ENCODE peak calls at places on chromosomes 7 and 10, in ten cellular contexts. One of them, this sample, is unnamed.

GRCh38 chr10:73768881-73769280 is 13.0 kb upstream of the CHCHD1 start:
- DNase-seq in A549: no peak
- DNase-seq in endothelial cell of umbilical vein: no peak
- DNase-seq in testis: no peak
- DNase-seq in prostate gland: no peak
- DNase-seq in tibial nerve: no peak
- DNase-seq in esophagus squamous epithelium: no peak
- DNase-seq in heart left ventricle: no peak
- DNase-seq in ovary: no peak
- DNase-seq in body of pancreas: no peak
- DNase-seq in this sample: no peak

GRCh38 chr7:126460664-126461063 is 792.1 kb downstream of the GRM8 start:
- DNase-seq in heart left ventricle: no peak
- DNase-seq in tibial nerve: no peak
- DNase-seq in A549: no peak
- DNase-seq in endothelial cell of umbilical vein: no peak
- DNase-seq in body of pancreas: no peak
- DNase-seq in testis: no peak
- DNase-seq in ovary: no peak
- DNase-seq in esophagus squamous epithelium: no peak
- DNase-seq in prostate gland: no peak
- DNase-seq in this sample: no peak

GRCh38 chr10:93150289-93150688 is 76.6 kb downstream of the CYP26A1 start:
- DNase-seq in heart left ventricle: no peak
- DNase-seq in A549: no peak
- DNase-seq in testis: no peak
- DNase-seq in endothelial cell of umbilical vein: no peak
- DNase-seq in ovary: no peak
- DNase-seq in tibial nerve: no peak
- DNase-seq in esophagus squamous epithelium: no peak
- DNase-seq in prostate gland: no peak
- DNase-seq in body of pancreas: no peak
- DNase-seq in this sample: no peak

GRCh38 chr10:100370561-100370975 is 23.5 kb downstream of the SCD start:
- DNase-seq in endothelial cell of umbilical vein: no peak
- DNase-seq in prostate gland: peak; percentile 61
- DNase-seq in tibial nerve: no peak
- DNase-seq in A549: peak; percentile 73
- DNase-seq in esophagus squamous epithelium: no peak
- DNase-seq in testis: no peak
- DNase-seq in heart left ventricle: peak; percentile 33
- DNase-seq in ovary: no peak
- DNase-seq in body of pancreas: peak; percentile 47
- DNase-seq in this sample: no peak

GRCh38 chr10:95187617-95188016 is 6.4 kb upstream of the ACSM6 start:
- DNase-seq in ovary: no peak
- DNase-seq in endothelial cell of umbilical vein: no peak
- DNase-seq in prostate gland: no peak
- DNase-seq in body of pancreas: no peak
- DNase-seq in esophagus squamous epithelium: no peak
- DNase-seq in A549: no peak
- DNase-seq in testis: no peak
- DNase-seq in heart left ventricle: no peak
- DNase-seq in tibial nerve: no peak
- DNase-seq in this sample: no peak

GRCh38 chr7:98998821-98999725 is 120.7 kb downstream of the TRRAP start:
- DNase-seq in ovary: no peak
- DNase-seq in endothelial cell of umbilical vein: no peak
- DNase-seq in body of pancreas: no peak
- DNase-seq in tibial nerve: no peak
- DNase-seq in prostate gland: no peak
- DNase-seq in esophagus squamous epithelium: no peak
- DNase-seq in A549: no peak
- DNase-seq in testis: peak; percentile 15
- DNase-seq in heart left ventricle: no peak
- DNase-seq in this sample: no peak

GRCh38 chr7:77409005-77409738 is 7.0 kb downstream of the GSAP start:
- DNase-seq in ovary: no peak
- DNase-seq in prostate gland: no peak
- DNase-seq in endothelial cell of umbilical vein: peak; percentile 49
- DNase-seq in heart left ventricle: no peak
- DNase-seq in A549: peak; percentile 63
- DNase-seq in body of pancreas: no peak
- DNase-seq in tibial nerve: no peak
- DNase-seq in esophagus squamous epithelium: no peak
- DNase-seq in testis: no peak
- DNase-seq in this sample: no peak

GRCh38 chr7:44796034-44796503 is 412 bp upstream of the PPIA start:
- DNase-seq in tibial nerve: no peak
- DNase-seq in testis: peak; percentile 62
- DNase-seq in A549: no peak
- DNase-seq in prostate gland: no peak
- DNase-seq in heart left ventricle: no peak
- DNase-seq in esophagus squamous epithelium: no peak
- DNase-seq in body of pancreas: peak; percentile 55
- DNase-seq in endothelial cell of umbilical vein: no peak
- DNase-seq in ovary: no peak
- DNase-seq in this sample: peak; percentile 85

GRCh38 chr7:68718059-68718685 is 880.1 kb upstream of the AUTS2 start:
- DNase-seq in A549: no peak
- DNase-seq in endothelial cell of umbilical vein: no peak
- DNase-seq in heart left ventricle: no peak
- DNase-seq in esophagus squamous epithelium: no peak
- DNase-seq in ovary: no peak
- DNase-seq in testis: no peak
- DNase-seq in body of pancreas: no peak
- DNase-seq in tibial nerve: no peak
- DNase-seq in prostate gland: no peak
- DNase-seq in this sample: no peak

GRCh38 chr10:74437822-74438221 is 286.8 kb downstream of the ADK start:
- DNase-seq in ovary: no peak
- DNase-seq in heart left ventricle: no peak
- DNase-seq in A549: peak; percentile 31
- DNase-seq in prostate gland: no peak
- DNase-seq in endothelial cell of umbilical vein: no peak
- DNase-seq in tibial nerve: no peak
- DNase-seq in body of pancreas: no peak
- DNase-seq in esophagus squamous epithelium: no peak
- DNase-seq in testis: no peak
- DNase-seq in this sample: peak; percentile 27

GRCh38 chr7:1505731-1506550 is 1.8 kb upstream of the INTS1 start:
- DNase-seq in heart left ventricle: no peak
- DNase-seq in esophagus squamous epithelium: no peak
- DNase-seq in A549: peak; percentile 78
- DNase-seq in prostate gland: no peak
- DNase-seq in endothelial cell of umbilical vein: no peak
- DNase-seq in tibial nerve: no peak
- DNase-seq in testis: peak; percentile 27
- DNase-seq in ovary: peak; percentile 29
- DNase-seq in body of pancreas: peak; percentile 61
- DNase-seq in this sample: no peak

GRCh38 chr10:3468919-3469638 is 296.5 kb upstream of the PITRM1 start:
- DNase-seq in ovary: peak; percentile 52
- DNase-seq in endothelial cell of umbilical vein: peak; percentile 75
- DNase-seq in testis: no peak
- DNase-seq in A549: peak; percentile 79
- DNase-seq in heart left ventricle: peak; percentile 69
- DNase-seq in esophagus squamous epithelium: no peak
- DNase-seq in tibial nerve: no peak
- DNase-seq in body of pancreas: no peak
- DNase-seq in prostate gland: peak; percentile 63
- DNase-seq in this sample: peak; percentile 13
- TF ChIP-seq POLR2A in ovary: no peak
- TF ChIP-seq POLR2A in endothelial cell of umbilical vein: no peak
- TF ChIP-seq POLR2A in testis: no peak
- TF ChIP-seq POLR2A in A549: no peak
- TF ChIP-seq POLR2A in heart left ventricle: no peak
- TF ChIP-seq POLR2A in esophagus squamous epithelium: no peak
- TF ChIP-seq POLR2A in tibial nerve: peak; percentile 46
- TF ChIP-seq POLR2A in body of pancreas: no peak
- TF ChIP-seq POLR2A in prostate gland: no peak
- TF ChIP-seq POLR2A in this sample: no peak

GRCh38 chr10:30555465-30555864 is 74.1 kb downstream of the LYZL2 start:
- DNase-seq in prostate gland: no peak
- DNase-seq in heart left ventricle: no peak
- DNase-seq in tibial nerve: no peak
- DNase-seq in testis: no peak
- DNase-seq in esophagus squamous epithelium: no peak
- DNase-seq in ovary: no peak
- DNase-seq in endothelial cell of umbilical vein: no peak
- DNase-seq in A549: no peak
- DNase-seq in body of pancreas: no peak
- DNase-seq in this sample: no peak

GRCh38 chr10:30554443-30554831 is 75.1 kb downstream of the LYZL2 start:
- DNase-seq in A549: no peak
- DNase-seq in heart left ventricle: no peak
- DNase-seq in ovary: no peak
- DNase-seq in endothelial cell of umbilical vein: no peak
- DNase-seq in tibial nerve: no peak
- DNase-seq in esophagus squamous epithelium: no peak
- DNase-seq in prostate gland: no peak
- DNase-seq in body of pancreas: no peak
- DNase-seq in testis: peak; percentile 40
- DNase-seq in this sample: no peak

GRCh38 chr10:30553018-30553624 is 76.4 kb downstream of the LYZL2 start:
- DNase-seq in body of pancreas: no peak
- DNase-seq in tibial nerve: no peak
- DNase-seq in endothelial cell of umbilical vein: no peak
- DNase-seq in ovary: no peak
- DNase-seq in prostate gland: no peak
- DNase-seq in esophagus squamous epithelium: no peak
- DNase-seq in A549: no peak
- DNase-seq in testis: peak; percentile 26
- DNase-seq in heart left ventricle: no peak
- DNase-seq in this sample: no peak

GRCh38 chr10:30556189-30556588 is 73.4 kb downstream of the LYZL2 start:
- DNase-seq in A549: no peak
- DNase-seq in testis: no peak
- DNase-seq in esophagus squamous epithelium: no peak
- DNase-seq in ovary: no peak
- DNase-seq in body of pancreas: no peak
- DNase-seq in tibial nerve: no peak
- DNase-seq in endothelial cell of umbilical vein: no peak
- DNase-seq in heart left ventricle: no peak
- DNase-seq in prostate gland: no peak
- DNase-seq in this sample: no peak

GRCh38 chr10:30553625-30554442 is 75.7 kb downstream of the LYZL2 start:
- DNase-seq in prostate gland: peak; percentile 78
- DNase-seq in body of pancreas: peak; percentile 36
- DNase-seq in endothelial cell of umbilical vein: peak; percentile 59
- DNase-seq in testis: peak; percentile 93
- DNase-seq in ovary: peak; percentile 62
- DNase-seq in A549: peak; percentile 52
- DNase-seq in tibial nerve: peak; percentile 71
- DNase-seq in heart left ventricle: peak; percentile 89
- DNase-seq in esophagus squamous epithelium: no peak
- DNase-seq in this sample: no peak
- TF ChIP-seq POLR2A in prostate gland: no peak
- TF ChIP-seq POLR2A in body of pancreas: no peak
- TF ChIP-seq POLR2A in endothelial cell of umbilical vein: no peak
- TF ChIP-seq POLR2A in testis: no peak
- TF ChIP-seq POLR2A in ovary: peak; percentile 7
- TF ChIP-seq POLR2A in A549: no peak
- TF ChIP-seq POLR2A in tibial nerve: peak; percentile 47
- TF ChIP-seq POLR2A in heart left ventricle: no peak
- TF ChIP-seq POLR2A in esophagus squamous epithelium: no peak
- TF ChIP-seq POLR2A in this sample: no peak

GRCh38 chr7:150516956-150517355 is 2.3 kb downstream of the GIMAP7 start:
- DNase-seq in body of pancreas: no peak
- DNase-seq in ovary: no peak
- DNase-seq in prostate gland: no peak
- DNase-seq in endothelial cell of umbilical vein: no peak
- DNase-seq in esophagus squamous epithelium: no peak
- DNase-seq in tibial nerve: no peak
- DNase-seq in A549: no peak
- DNase-seq in heart left ventricle: no peak
- DNase-seq in testis: no peak
- DNase-seq in this sample: no peak

GRCh38 chr7:150515248-150515647 is 576 bp downstream of the GIMAP7 start:
- DNase-seq in body of pancreas: no peak
- DNase-seq in endothelial cell of umbilical vein: no peak
- DNase-seq in tibial nerve: no peak
- DNase-seq in prostate gland: no peak
- DNase-seq in esophagus squamous epithelium: no peak
- DNase-seq in ovary: no peak
- DNase-seq in A549: no peak
- DNase-seq in testis: no peak
- DNase-seq in heart left ventricle: no peak
- DNase-seq in this sample: no peak

GRCh38 chr7:150514748-150515222 is at the start of gene GIMAP7:
- DNase-seq in testis: no peak
- DNase-seq in prostate gland: no peak
- DNase-seq in esophagus squamous epithelium: no peak
- DNase-seq in A549: no peak
- DNase-seq in ovary: no peak
- DNase-seq in body of pancreas: no peak
- DNase-seq in heart left ventricle: no peak
- DNase-seq in endothelial cell of umbilical vein: peak; percentile 81
- DNase-seq in tibial nerve: no peak
- DNase-seq in this sample: no peak

GRCh38 chr7:150513758-150514157 is 914 bp upstream of the GIMAP7 start:
- DNase-seq in heart left ventricle: no peak
- DNase-seq in A549: no peak
- DNase-seq in endothelial cell of umbilical vein: no peak
- DNase-seq in prostate gland: no peak
- DNase-seq in ovary: no peak
- DNase-seq in esophagus squamous epithelium: no peak
- DNase-seq in body of pancreas: no peak
- DNase-seq in tibial nerve: no peak
- DNase-seq in testis: no peak
- DNase-seq in this sample: no peak

DNA sequence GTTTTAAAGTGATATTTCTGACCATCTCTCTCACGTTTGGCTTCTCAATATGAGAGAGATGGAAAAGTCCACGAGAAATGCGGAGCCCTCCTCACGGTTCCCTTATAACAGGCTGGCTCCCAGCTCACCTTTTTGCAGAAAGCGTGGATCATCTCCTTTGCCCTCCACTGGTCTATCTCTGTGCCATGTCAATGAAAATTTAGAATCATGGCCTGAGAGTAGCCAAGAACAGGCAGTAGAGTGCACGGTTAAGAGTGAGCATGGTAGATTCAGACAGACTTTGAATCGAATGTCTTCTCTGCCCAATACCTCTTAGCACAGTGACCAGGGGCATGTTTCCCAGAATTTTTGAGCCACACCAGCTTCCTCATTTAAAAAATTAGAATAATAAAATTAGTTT is 1.1 kb downstream of the GIMAP7 start:
- DNase-seq in tibial nerve: no peak
- DNase-seq in body of pancreas: no peak
- DNase-seq in prostate gland: no peak
- DNase-seq in heart left ventricle: no peak
- DNase-seq in endothelial cell of umbilical vein: peak; percentile 52
- DNase-seq in A549: no peak
- DNase-seq in testis: no peak
- DNase-seq in ovary: no peak
- DNase-seq in esophagus squamous epithelium: no peak
- DNase-seq in this sample: no peak
- TF ChIP-seq POLR2A in tibial nerve: no peak
- TF ChIP-seq POLR2A in body of pancreas: no peak
- TF ChIP-seq POLR2A in prostate gland: no peak
- TF ChIP-seq POLR2A in heart left ventricle: no peak
- TF ChIP-seq POLR2A in endothelial cell of umbilical vein: peak; percentile 15
- TF ChIP-seq POLR2A in A549: no peak
- TF ChIP-seq POLR2A in testis: no peak
- TF ChIP-seq POLR2A in ovary: no peak
- TF ChIP-seq POLR2A in esophagus squamous epithelium: no peak
- TF ChIP-seq POLR2A in this sample: no peak

GRCh38 chr10:43396061-43396927 is 12.7 kb downstream of the HNRNPF start:
- DNase-seq in tibial nerve: peak; percentile 59
- DNase-seq in testis: peak; percentile 80
- DNase-seq in endothelial cell of umbilical vein: peak; percentile 67
- DNase-seq in ovary: peak; percentile 87
- DNase-seq in esophagus squamous epithelium: no peak
- DNase-seq in A549: peak; percentile 84
- DNase-seq in heart left ventricle: peak; percentile 88
- DNase-seq in prostate gland: peak; percentile 88
- DNase-seq in body of pancreas: peak; percentile 79
- DNase-seq in this sample: peak; percentile 65
- TF ChIP-seq POLR2A in tibial nerve: no peak
- TF ChIP-seq POLR2A in testis: no peak
- TF ChIP-seq POLR2A in endothelial cell of umbilical vein: peak; percentile 9
- TF ChIP-seq POLR2A in ovary: no peak
- TF ChIP-seq POLR2A in esophagus squamous epithelium: no peak
- TF ChIP-seq POLR2A in A549: peak; percentile 50
- TF ChIP-seq POLR2A in heart left ventricle: no peak
- TF ChIP-seq POLR2A in prostate gland: peak; percentile 31
- TF ChIP-seq POLR2A in body of pancreas: peak; percentile 22
- TF ChIP-seq POLR2A in this sample: peak; percentile 42

This sample was measured in H54.